ENCODE peak calls at places on chromosome 1, in eight cellular contexts. G, E, J, W, U, L, P and Y are unnamed samples.

GRCh38 chr1:77536813-77537212 is 145.6 kb downstream of the ZZZ3 start:
- DNase-seq in G (no peak), E (no peak), J (peak), W (no peak), U (no peak), L (no peak), P (no peak), Y (no peak)

GRCh38 chr1:234610582-234611152 is 689 bp upstream of the IRF2BP2 start:
- DNase-seq in G (peak), E (peak), J (peak), W (peak), U (peak), L (peak), P (peak), Y (peak)

GRCh38 chr1:151213560-151213959 is 15.2 kb downstream of the PIP5K1A start:
- DNase-seq in G (no peak), E (no peak), J (no peak), W (no peak), U (no peak), L (no peak), P (no peak), Y (no peak)

GRCh38 chr1:79448426-79448825 is 441.9 kb upstream of the ADGRL4 start:
- DNase-seq in G (no peak), E (no peak), J (no peak), W (no peak), U (no peak), L (no peak), P (no peak), Y (no peak)

GRCh38 chr1:172909606-172910326 is 141.0 kb downstream of the TNFSF18 start:
- DNase-seq in G (no peak), E (no peak), J (peak), W (no peak), U (no peak), L (no peak), P (no peak), Y (no peak)

GRCh38 chr1:193335797-193336428 is 149.5 kb upstream of the B3GALT2 start:
- DNase-seq in G (no peak), E (no peak), J (no peak), W (no peak), U (no peak), L (no peak), P (no peak), Y (no peak)

GRCh38 chr1:109704173-109704572 is 7.9 kb upstream of the GSTM5 start:
- DNase-seq in G (no peak), E (no peak), J (peak), W (no peak), U (no peak), L (no peak), P (no peak), Y (no peak)

GRCh38 chr1:21933397-21934248 is 3.5 kb downstream of the HSPG2 start:
- DNase-seq in G (peak), E (no peak), J (no peak), W (peak), U (no peak), L (peak), P (peak), Y (peak)

GRCh38 chr1:117757668-117758067 is 151.8 kb downstream of the TENT5C start:
- DNase-seq in G (no peak), E (no peak), J (no peak), W (no peak), U (no peak), L (no peak), P (no peak), Y (no peak)

DNA sequence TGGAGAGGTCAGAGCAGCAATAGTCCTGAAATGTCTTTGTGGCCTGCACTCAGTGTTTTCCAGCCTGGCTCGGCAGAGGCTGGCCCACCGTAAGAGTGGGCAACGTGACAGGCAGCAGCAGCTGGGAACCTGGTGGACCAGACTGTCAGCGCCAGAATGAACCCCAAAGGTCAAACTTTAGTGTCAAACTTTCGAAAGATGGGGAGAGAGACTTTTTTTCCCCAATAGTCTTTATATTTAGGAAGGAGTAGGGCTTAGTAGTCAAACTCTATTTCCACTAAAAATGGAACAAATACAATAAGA is 10.2 kb downstream of the BLACAT1 start:
- DNase-seq in G (no peak), E (no peak), J (no peak), W (no peak), U (no peak), L (no peak), P (no peak), Y (no peak)
- H3K27ac ChIP-seq in G (no peak), E (no peak), J (no peak), W (no peak), U (peak), L (no peak), P (peak), Y (no peak)

GRCh38 chr1:209816923-209817322 is 10.8 kb upstream of the UTP25 start:
- DNase-seq in G (no peak), E (no peak), J (no peak), W (no peak), U (no peak), L (no peak), P (no peak), Y (no peak)

GRCh38 chr1:209815495-209815894 is 9.6 kb upstream of the IRF6 start:
- DNase-seq in G (no peak), E (no peak), J (no peak), W (no peak), U (no peak), L (no peak), P (no peak), Y (no peak)

GRCh38 chr1:209817691-209818090 is 10.1 kb upstream of the UTP25 start:
- DNase-seq in G (no peak), E (no peak), J (no peak), W (no peak), U (no peak), L (no peak), P (no peak), Y (no peak)

GRCh38 chr1:209813902-209814301 is 8.0 kb upstream of the IRF6 start:
- DNase-seq in G (no peak), E (no peak), J (no peak), W (no peak), U (no peak), L (no peak), P (no peak), Y (no peak)

DNA sequence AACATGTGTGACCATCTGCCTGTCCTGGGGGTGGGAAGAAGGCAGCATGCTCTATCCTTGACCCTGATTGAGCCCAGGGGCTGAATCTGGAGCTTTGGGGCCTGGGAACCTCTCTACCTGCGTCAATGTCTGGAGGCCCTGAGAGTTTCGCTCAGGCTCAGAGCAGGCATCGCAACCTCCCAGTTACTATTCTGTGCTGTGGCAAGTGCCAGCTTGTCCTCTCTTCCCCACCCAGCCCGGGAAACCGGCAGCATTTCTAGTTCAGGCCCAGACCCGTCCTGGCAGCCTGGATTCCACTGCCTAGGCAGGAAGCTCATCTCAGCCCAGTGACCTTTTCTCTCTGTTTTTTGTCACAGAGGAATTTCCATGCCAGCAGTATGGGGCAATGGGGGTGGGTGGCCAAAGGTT is 10.0 kb upstream of the IRF6 start:
- DNase-seq in G (no peak), E (no peak), J (no peak), W (no peak), U (no peak), L (no peak), P (no peak), Y (no peak)
- H3K27ac ChIP-seq in G (no peak), E (no peak), J (no peak), W (no peak), U (peak), L (no peak), P (no peak), Y (no peak)

GRCh38 chr1:5980314-5981008 is 11.8 kb downstream of the NPHP4 start:
- DNase-seq in G (no peak), E (no peak), J (peak), W (no peak), U (no peak), L (no peak), P (peak), Y (peak)
- H3K27ac ChIP-seq in G (no peak), E (no peak), J (no peak), W (no peak), U (no peak), L (no peak), P (no peak), Y (no peak)

DNA sequence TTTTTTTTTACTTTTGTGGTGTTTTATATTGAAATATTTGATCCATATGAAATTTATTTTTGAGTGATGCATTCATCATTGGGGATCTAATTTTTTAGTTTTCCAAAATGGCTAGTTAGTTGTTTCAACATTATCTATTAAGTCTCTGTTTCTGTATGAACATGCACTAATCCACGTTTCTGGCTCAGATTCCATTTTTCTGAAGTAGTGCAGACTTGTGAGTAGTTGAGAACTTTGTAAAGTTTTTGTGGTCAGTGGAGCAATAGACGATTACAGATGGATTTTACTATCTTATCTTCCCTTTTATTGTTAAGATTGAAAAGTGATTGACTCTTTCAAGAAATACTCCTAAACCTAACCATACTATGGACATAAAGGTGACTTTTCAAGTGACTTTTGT is 16.7 kb downstream of the SOAT1 start:
- DNase-seq in G (no peak), E (no peak), J (no peak), W (no peak), U (no peak), L (no peak), P (no peak), Y (no peak)
- H3K27ac ChIP-seq in G (no peak), E (no peak), J (peak), W (no peak), U (no peak), L (no peak), P (no peak), Y (peak)

GRCh38 chr1:204780682-204781081 is 90.0 kb upstream of the NFASC start:
- DNase-seq in G (no peak), E (no peak), J (no peak), W (no peak), U (no peak), L (no peak), P (no peak), Y (no peak)

GRCh38 chr1:204777591-204777990 is 92.1 kb upstream of the LRRN2 start:
- DNase-seq in G (no peak), E (no peak), J (no peak), W (no peak), U (no peak), L (no peak), P (no peak), Y (no peak)

GRCh38 chr1:204782118-204782700 is 88.5 kb upstream of the NFASC start:
- DNase-seq in G (no peak), E (no peak), J (no peak), W (no peak), U (no peak), L (no peak), P (no peak), Y (no peak)
- H3K27ac ChIP-seq in G (no peak), E (no peak), J (no peak), W (no peak), U (no peak), L (no peak), P (no peak), Y (no peak)

DNA sequence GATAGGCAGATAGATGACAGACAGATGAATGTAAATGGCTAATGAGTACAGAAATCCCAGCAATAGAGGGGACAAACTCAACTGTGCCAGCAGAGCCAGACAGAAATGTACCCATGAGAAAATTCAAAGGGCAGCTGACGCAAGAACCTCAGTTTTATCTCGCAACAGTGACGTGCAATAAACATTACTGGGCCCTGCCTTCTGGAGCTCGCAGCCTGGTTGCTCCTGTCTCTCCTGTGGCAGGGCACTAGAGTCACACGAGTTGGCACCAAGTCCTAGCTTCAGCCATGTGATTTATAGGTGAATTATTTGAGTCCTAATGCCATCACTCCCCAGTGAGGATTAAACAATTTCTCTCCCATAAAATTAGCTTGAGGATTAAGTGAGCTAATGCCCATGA is 50.8 kb downstream of the VAV3 start:
- DNase-seq in G (no peak), E (no peak), J (no peak), W (no peak), U (no peak), L (no peak), P (no peak), Y (no peak)
- H3K27ac ChIP-seq in G (peak), E (no peak), J (no peak), W (no peak), U (no peak), L (no peak), P (no peak), Y (no peak)